ENCODE peak calls at places on chromosomes 5 and 9, in six cellular contexts. One of them, this sample, is unnamed. For H3K4me1, the result is how much of the 10 kb centered on the place peaks cover.

GRCh38 chr9:77883846-77884771 is 147.5 kb downstream of the GNAQ start:
- DNase-seq in right lobe of liver: no peak
- DNase-seq in vagina: no peak
- DNase-seq in neuronal stem cell: no peak
- DNase-seq in CD8-positive, alpha-beta memory T cell: no peak
- DNase-seq in H9: no peak
- DNase-seq in this sample: no peak

GRCh38 chr9:134326754-134327526 is 685 bp downstream of the RXRA start:
- DNase-seq in right lobe of liver: peak
- DNase-seq in vagina: no peak
- DNase-seq in neuronal stem cell: no peak
- DNase-seq in CD8-positive, alpha-beta memory T cell: no peak
- DNase-seq in H9: no peak
- DNase-seq in this sample: peak

GRCh38 chr5:152736906-152737305 is 331.8 kb upstream of the NMUR2 start:
- DNase-seq in right lobe of liver: no peak
- DNase-seq in vagina: no peak
- DNase-seq in neuronal stem cell: no peak
- DNase-seq in CD8-positive, alpha-beta memory T cell: no peak
- DNase-seq in H9: no peak
- DNase-seq in this sample: no peak

GRCh38 chr5:148759101-148759500 is 67.3 kb upstream of the ADRB2 start:
- DNase-seq in right lobe of liver: no peak
- DNase-seq in vagina: no peak
- DNase-seq in neuronal stem cell: no peak
- DNase-seq in CD8-positive, alpha-beta memory T cell: no peak
- DNase-seq in H9: no peak
- DNase-seq in this sample: no peak

GRCh38 chr9:126775926-126776325 is 28.9 kb upstream of the ZBTB43 start:
- DNase-seq in right lobe of liver: no peak
- DNase-seq in vagina: no peak
- DNase-seq in neuronal stem cell: no peak
- DNase-seq in CD8-positive, alpha-beta memory T cell: no peak
- DNase-seq in H9: no peak
- DNase-seq in this sample: no peak

GRCh38 chr9:107948086-107948485 is 458.5 kb upstream of the KLF4 start:
- DNase-seq in right lobe of liver: no peak
- DNase-seq in vagina: no peak
- DNase-seq in neuronal stem cell: no peak
- DNase-seq in CD8-positive, alpha-beta memory T cell: no peak
- DNase-seq in H9: no peak
- DNase-seq in this sample: no peak

GRCh38 chr5:145236966-145237365 is 598.2 kb downstream of the PRELID2 start:
- DNase-seq in right lobe of liver: no peak
- DNase-seq in vagina: no peak
- DNase-seq in neuronal stem cell: no peak
- DNase-seq in CD8-positive, alpha-beta memory T cell: no peak
- DNase-seq in H9: no peak
- DNase-seq in this sample: no peak

GRCh38 chr5:139457653-139458306 is 4.8 kb downstream of the ECSCR start:
- DNase-seq in right lobe of liver: no peak
- DNase-seq in vagina: no peak
- DNase-seq in neuronal stem cell: no peak
- DNase-seq in CD8-positive, alpha-beta memory T cell: no peak
- DNase-seq in H9: no peak
- DNase-seq in this sample: peak

GRCh38 chr5:56476487-56476856 is 243.3 kb upstream of the ANKRD55 start:
- DNase-seq in right lobe of liver: no peak
- DNase-seq in vagina: peak
- DNase-seq in neuronal stem cell: no peak
- DNase-seq in CD8-positive, alpha-beta memory T cell: no peak
- DNase-seq in H9: no peak
- DNase-seq in this sample: no peak
- H3K4me1 ChIP-seq in right lobe of liver: under half
- H3K4me1 ChIP-seq in vagina: under half
- H3K4me1 ChIP-seq in neuronal stem cell: under half
- H3K4me1 ChIP-seq in CD8-positive, alpha-beta memory T cell: under half
- H3K4me1 ChIP-seq in H9: under half
- H3K4me1 ChIP-seq in this sample: under half

GRCh38 chr5:88825782-88826110 is 57.2 kb downstream of the MEF2C start:
- DNase-seq in right lobe of liver: no peak
- DNase-seq in vagina: no peak
- DNase-seq in neuronal stem cell: no peak
- DNase-seq in CD8-positive, alpha-beta memory T cell: no peak
- DNase-seq in H9: no peak
- DNase-seq in this sample: no peak

GRCh38 chr5:88824141-88824540 is 58.8 kb downstream of the MEF2C start:
- DNase-seq in right lobe of liver: no peak
- DNase-seq in vagina: no peak
- DNase-seq in neuronal stem cell: no peak
- DNase-seq in CD8-positive, alpha-beta memory T cell: no peak
- DNase-seq in H9: no peak
- DNase-seq in this sample: no peak

GRCh38 chr5:88824892-88825781 is 57.8 kb downstream of the MEF2C start:
- DNase-seq in right lobe of liver: no peak
- DNase-seq in vagina: no peak
- DNase-seq in neuronal stem cell: no peak
- DNase-seq in CD8-positive, alpha-beta memory T cell: no peak
- DNase-seq in H9: no peak
- DNase-seq in this sample: no peak

GRCh38 chr5:88821161-88821560 is 61.8 kb downstream of the MEF2C start:
- DNase-seq in right lobe of liver: no peak
- DNase-seq in vagina: no peak
- DNase-seq in neuronal stem cell: no peak
- DNase-seq in CD8-positive, alpha-beta memory T cell: no peak
- DNase-seq in H9: no peak
- DNase-seq in this sample: no peak

DNA sequence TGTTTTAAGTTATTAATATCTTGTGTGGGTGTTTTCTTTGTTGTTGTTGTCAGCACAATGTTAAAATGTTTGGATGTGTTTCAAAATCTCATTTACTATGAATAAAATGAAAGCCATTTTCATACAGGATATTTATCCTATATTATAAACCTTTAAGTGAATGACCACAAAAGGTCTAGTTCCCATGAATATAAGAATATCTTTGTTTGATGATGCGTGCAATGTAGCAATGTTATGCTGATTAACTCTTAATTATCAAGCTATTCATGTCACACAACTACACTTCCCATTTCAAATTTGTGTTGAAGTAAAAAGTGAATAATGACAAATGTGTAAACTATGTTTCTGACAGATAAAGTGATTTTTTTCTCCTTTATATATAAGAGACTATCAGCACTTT is 59.8 kb downstream of the MEF2C start:
- DNase-seq in right lobe of liver: no peak
- DNase-seq in vagina: no peak
- DNase-seq in neuronal stem cell: no peak
- DNase-seq in CD8-positive, alpha-beta memory T cell: no peak
- DNase-seq in H9: no peak
- DNase-seq in this sample: no peak
- H3K4me1 ChIP-seq in right lobe of liver: under half
- H3K4me1 ChIP-seq in vagina: under half
- H3K4me1 ChIP-seq in neuronal stem cell: under half
- H3K4me1 ChIP-seq in CD8-positive, alpha-beta memory T cell: under half
- H3K4me1 ChIP-seq in H9: under half
- H3K4me1 ChIP-seq in this sample: under half

GRCh38 chr9:22052376-22052945 is 43.4 kb upstream of the CDKN2B start:
- DNase-seq in right lobe of liver: no peak
- DNase-seq in vagina: no peak
- DNase-seq in neuronal stem cell: no peak
- DNase-seq in CD8-positive, alpha-beta memory T cell: no peak
- DNase-seq in H9: no peak
- DNase-seq in this sample: no peak
- H3K4me1 ChIP-seq in right lobe of liver: under half
- H3K4me1 ChIP-seq in vagina: under half
- H3K4me1 ChIP-seq in neuronal stem cell: under half
- H3K4me1 ChIP-seq in CD8-positive, alpha-beta memory T cell: under half
- H3K4me1 ChIP-seq in H9: under half
- H3K4me1 ChIP-seq in this sample: under half

DNA sequence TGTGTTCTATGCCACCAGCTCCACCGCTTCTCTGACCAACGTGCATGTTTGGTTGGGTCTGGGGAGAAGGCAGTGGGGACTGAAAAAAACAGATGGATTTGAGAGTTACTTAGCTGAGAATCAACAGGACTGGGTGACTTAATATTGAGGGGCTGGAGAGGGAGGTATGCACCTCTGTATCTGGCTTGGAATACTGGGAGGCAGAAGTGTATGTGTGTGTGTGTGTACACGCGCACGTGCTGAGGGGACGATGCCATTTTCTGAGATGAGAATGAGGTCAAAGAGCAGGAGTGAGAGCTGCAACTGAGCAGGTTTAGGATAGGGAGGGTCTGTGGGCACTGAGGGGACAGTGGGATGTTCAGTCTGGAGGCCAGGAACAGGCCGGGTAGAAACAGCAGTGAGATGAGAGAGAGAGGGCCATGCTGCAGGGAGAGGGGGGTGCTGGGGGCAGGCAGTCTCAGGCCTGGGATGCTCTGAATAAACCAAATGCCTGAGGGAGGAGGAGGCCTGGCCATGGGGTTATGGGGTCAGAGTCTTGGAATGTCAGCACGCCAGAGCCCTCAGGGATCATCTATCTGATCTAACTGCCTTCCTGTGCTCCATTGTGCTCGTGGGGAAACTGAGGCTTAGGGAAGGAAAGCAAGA is 14.0 kb downstream of the PDGFRB start:
- DNase-seq in right lobe of liver: no peak
- DNase-seq in vagina: no peak
- DNase-seq in neuronal stem cell: peak
- DNase-seq in CD8-positive, alpha-beta memory T cell: no peak
- DNase-seq in H9: peak
- DNase-seq in this sample: no peak
- H3K4me1 ChIP-seq in right lobe of liver: under half
- H3K4me1 ChIP-seq in vagina: half or more
- H3K4me1 ChIP-seq in neuronal stem cell: half or more
- H3K4me1 ChIP-seq in CD8-positive, alpha-beta memory T cell: under half
- H3K4me1 ChIP-seq in H9: under half
- H3K4me1 ChIP-seq in this sample: under half

GRCh38 chr9:99307846-99308245 is 85.8 kb downstream of the SEC61B start:
- DNase-seq in right lobe of liver: no peak
- DNase-seq in vagina: no peak
- DNase-seq in neuronal stem cell: no peak
- DNase-seq in CD8-positive, alpha-beta memory T cell: no peak
- DNase-seq in H9: no peak
- DNase-seq in this sample: no peak
- H3K4me1 ChIP-seq in right lobe of liver: under half
- H3K4me1 ChIP-seq in vagina: under half
- H3K4me1 ChIP-seq in neuronal stem cell: under half
- H3K4me1 ChIP-seq in CD8-positive, alpha-beta memory T cell: under half
- H3K4me1 ChIP-seq in H9: under half
- H3K4me1 ChIP-seq in this sample: under half

GRCh38 chr9:128025756-128026155 is 41.4 kb downstream of the NAIF1 start:
- DNase-seq in right lobe of liver: no peak
- DNase-seq in vagina: no peak
- DNase-seq in neuronal stem cell: no peak
- DNase-seq in CD8-positive, alpha-beta memory T cell: peak
- DNase-seq in H9: no peak
- DNase-seq in this sample: no peak

GRCh38 chr9:128026255-128027165 is 40.6 kb downstream of the NAIF1 start:
- DNase-seq in right lobe of liver: no peak
- DNase-seq in vagina: no peak
- DNase-seq in neuronal stem cell: no peak
- DNase-seq in CD8-positive, alpha-beta memory T cell: peak
- DNase-seq in H9: no peak
- DNase-seq in this sample: no peak

GRCh38 chr9:128022886-128023285 is 42.1 kb upstream of the EEIG1 start:
- DNase-seq in right lobe of liver: peak
- DNase-seq in vagina: no peak
- DNase-seq in neuronal stem cell: no peak
- DNase-seq in CD8-positive, alpha-beta memory T cell: no peak
- DNase-seq in H9: no peak
- DNase-seq in this sample: no peak

GRCh38 chr9:128027166-128027539 is 40.0 kb downstream of the NAIF1 start:
- DNase-seq in right lobe of liver: no peak
- DNase-seq in vagina: no peak
- DNase-seq in neuronal stem cell: no peak
- DNase-seq in CD8-positive, alpha-beta memory T cell: peak
- DNase-seq in H9: no peak
- DNase-seq in this sample: no peak

DNA sequence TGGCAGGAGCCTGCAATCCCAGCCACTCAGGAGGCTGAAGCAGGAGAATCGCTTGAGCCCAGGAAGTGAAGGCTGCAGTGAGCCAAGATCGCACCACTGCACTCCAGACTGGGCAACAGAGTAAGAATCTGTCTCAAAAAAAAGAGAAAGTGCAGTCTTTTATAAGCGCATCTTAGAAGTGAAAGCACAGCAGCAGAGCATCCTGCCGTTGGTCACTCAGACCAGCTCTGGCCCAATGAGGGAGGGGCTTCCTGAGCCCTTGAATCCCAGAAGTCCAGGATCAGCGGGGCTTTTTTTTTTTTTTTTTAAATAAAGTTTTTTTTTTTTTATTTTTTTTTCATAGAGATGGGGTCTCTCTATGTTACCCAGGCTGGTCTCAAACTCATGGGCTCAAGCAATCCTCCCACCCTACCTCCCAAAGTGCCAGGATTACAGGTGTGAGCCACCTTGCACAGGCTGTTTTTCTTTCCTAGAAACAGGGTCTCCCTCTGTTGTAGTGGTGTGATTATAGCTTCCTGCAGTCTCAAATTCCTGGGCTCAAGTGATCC is 42.3 kb downstream of the NAIF1 start:
- DNase-seq in right lobe of liver: no peak
- DNase-seq in vagina: no peak
- DNase-seq in neuronal stem cell: no peak
- DNase-seq in CD8-positive, alpha-beta memory T cell: no peak
- DNase-seq in H9: no peak
- DNase-seq in this sample: no peak
- H3K4me1 ChIP-seq in right lobe of liver: under half
- H3K4me1 ChIP-seq in vagina: under half
- H3K4me1 ChIP-seq in neuronal stem cell: under half
- H3K4me1 ChIP-seq in CD8-positive, alpha-beta memory T cell: half or more
- H3K4me1 ChIP-seq in H9: under half
- H3K4me1 ChIP-seq in this sample: under half

GRCh38 chr5:177365845-177366527 is 8.3 kb downstream of the RGS14 start:
- DNase-seq in right lobe of liver: no peak
- DNase-seq in vagina: no peak
- DNase-seq in neuronal stem cell: no peak
- DNase-seq in CD8-positive, alpha-beta memory T cell: no peak
- DNase-seq in H9: no peak
- DNase-seq in this sample: no peak
- H3K4me1 ChIP-seq in right lobe of liver: under half
- H3K4me1 ChIP-seq in vagina: half or more
- H3K4me1 ChIP-seq in neuronal stem cell: under half
- H3K4me1 ChIP-seq in CD8-positive, alpha-beta memory T cell: half or more
- H3K4me1 ChIP-seq in H9: under half
- H3K4me1 ChIP-seq in this sample: under half

This sample was measured in mucosa of descending colon.